ENCODE peak calls at places on chromosomes 13 and 19, in five cellular contexts. E is psoas muscle, G is fibroblast of villous mesenchyme, N is testis, B is fibroblast of lung. D is an unnamed sample.

GRCh38 chr13:113561417-113562084 is 23.0 kb upstream of the TFDP1 start:
- DNase-seq in E (no peak), G (no peak), N (peak), B (no peak), D (no peak)

GRCh38 chr13:24127116-24127631 is 33.3 kb upstream of the SPATA13 start:
- DNase-seq in E (no peak), G (no peak), N (no peak), B (no peak), D (peak)

GRCh38 chr13:25085125-25085742 is 10.7 kb upstream of the PABPC3 start:
- DNase-seq in E (no peak), G (peak), N (peak), B (peak), D (peak)

GRCh38 chr13:113338451-113338850 is 25.5 kb downstream of the GRTP1 start:
- DNase-seq in E (no peak), G (no peak), N (no peak), B (no peak), D (no peak)

GRCh38 chr13:46562581-46562980 is 9.6 kb downstream of the LRCH1 start:
- DNase-seq in E (no peak), G (no peak), N (no peak), B (no peak), D (no peak)

GRCh38 chr13:23461544-23461943 is 28.0 kb upstream of the SACS start:
- DNase-seq in E (no peak), G (no peak), N (no peak), B (no peak), D (no peak)

GRCh38 chr13:42396501-42396900 is 124.5 kb downstream of the AKAP11 start:
- DNase-seq in E (no peak), G (no peak), N (no peak), B (no peak), D (no peak)

GRCh38 chr19:33673996-33674395 is 52.2 kb downstream of the CHST8 start:
- DNase-seq in E (no peak), G (no peak), N (no peak), B (no peak), D (no peak)

GRCh38 chr19:36142496-36142895 is 2.6 kb downstream of the CAPNS1 start:
- DNase-seq in E (no peak), G (no peak), N (no peak), B (no peak), D (no peak)

GRCh38 chr19:48490980-48491792 is 20.4 kb downstream of the LMTK3 start:
- DNase-seq in E (no peak), G (no peak), N (no peak), B (no peak), D (no peak)

GRCh38 chr19:29873024-29873800 is 61.4 kb downstream of the CCNE1 start:
- DNase-seq in E (peak), G (peak), N (peak), B (peak), D (peak)

GRCh38 chr19:10679743-10680142 is 21.5 kb upstream of the QTRT1 start:
- DNase-seq in E (no peak), G (no peak), N (no peak), B (no peak), D (no peak)

GRCh38 chr19:35718345-35719041 is 690 bp downstream of the KMT2B start:
- DNase-seq in E (peak), G (peak), N (peak), B (no peak), D (peak)

GRCh38 chr19:40561947-40562346 is 14.7 kb upstream of the SHKBP1 start:
- DNase-seq in E (no peak), G (no peak), N (no peak), B (no peak), D (no peak)

GRCh38 chr19:5285311-5285710 is 55.3 kb downstream of the PTPRS start:
- DNase-seq in E (no peak), G (no peak), N (no peak), B (no peak), D (no peak)

GRCh38 chr13:80755925-80756324 is 415.0 kb upstream of the SPRY2 start:
- DNase-seq in E (no peak), G (no peak), N (no peak), B (peak), D (no peak)

GRCh38 chr13:23753523-23753922 is 135.7 kb downstream of the MIPEP start:
- DNase-seq in E (no peak), G (peak), N (no peak), B (peak), D (peak)

GRCh38 chr19:58381460-58382220 is 810 bp upstream of the ZNF837 start:
- DNase-seq in E (no peak), G (no peak), N (no peak), B (no peak), D (no peak)

GRCh38 chr13:99211421-99212035 is 10.9 kb downstream of the UBAC2 start:
- DNase-seq in E (no peak), G (no peak), N (no peak), B (no peak), D (no peak)

GRCh38 chr19:53908106-53908932 is 759 bp upstream of the CACNG7 start:
- DNase-seq in E (peak), G (peak), N (peak), B (peak), D (peak)

GRCh38 chr19:47778089-47778953 is at the start of gene SELENOW:
- DNase-seq in E (peak), G (peak), N (peak), B (peak), D (peak)

GRCh38 chr19:6318772-6319171 is 14.6 kb downstream of the ACER1 start:
- DNase-seq in E (no peak), G (no peak), N (no peak), B (no peak), D (peak)

GRCh38 chr13:31631071-31631470 is 108.3 kb upstream of the RXFP2 start:
- DNase-seq in E (no peak), G (no peak), N (no peak), B (no peak), D (no peak)

GRCh38 chr19:16116067-16116466 is 4.4 kb downstream of the RAB8A start:
- DNase-seq in E (no peak), G (no peak), N (no peak), B (no peak), D (no peak)

GRCh38 chr19:39409207-39409885 is 2.7 kb downstream of the ZFP36 start:
- DNase-seq in E (peak), G (peak), N (peak), B (no peak), D (no peak)

GRCh38 chr13:26658491-26658890 is 101.0 kb downstream of the WASF3 start:
- DNase-seq in E (no peak), G (no peak), N (no peak), B (no peak), D (no peak)

GRCh38 chr13:106865706-106866288 is 297.9 kb upstream of the ARGLU1 start:
- DNase-seq in E (no peak), G (no peak), N (no peak), B (no peak), D (no peak)

GRCh38 chr13:25571237-25571636 is 199.5 kb downstream of the ATP8A2 start:
- DNase-seq in E (no peak), G (no peak), N (no peak), B (no peak), D (no peak)

GRCh38 chr13:97366172-97366688 is 67.7 kb upstream of the RAP2A start:
- DNase-seq in E (no peak), G (no peak), N (no peak), B (peak), D (no peak)
- TF ChIP-seq CTCF in E (no peak), G (no peak), N (no peak), B (no peak), D (no peak)

DNA sequence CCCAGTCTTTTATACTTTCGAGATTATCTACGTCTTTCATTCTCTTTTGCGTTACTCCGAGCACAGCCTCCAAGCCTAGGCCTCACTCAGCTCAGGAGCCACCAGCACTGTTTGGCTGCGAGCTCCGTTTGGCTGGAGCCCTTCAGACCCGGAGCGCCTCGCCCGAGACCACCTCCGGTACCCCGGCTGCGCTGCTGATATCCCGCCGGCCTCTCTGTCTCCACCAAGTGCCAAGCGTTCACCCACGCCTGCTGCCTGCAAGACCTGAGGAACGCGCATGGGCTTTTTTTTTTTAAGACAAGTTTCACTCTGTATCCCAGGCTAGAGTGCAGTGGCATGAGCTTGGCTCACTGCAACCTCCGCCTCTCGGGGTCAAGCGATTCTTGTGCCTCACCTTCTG is 14.1 kb upstream of the ZNF177 start:
- DNase-seq in E (no peak), G (no peak), N (no peak), B (no peak), D (no peak)
- H3K4me3 ChIP-seq in E (no peak), G (no peak), N (no peak), B (no peak), D (no peak)

GRCh38 chr13:57557979-57558529 is 73.5 kb upstream of the PCDH17 start:
- DNase-seq in E (no peak), G (no peak), N (no peak), B (peak), D (no peak)
- TF ChIP-seq CTCF in E (no peak), G (no peak), N (peak), B (no peak), D (no peak)

GRCh38 chr19:18605196-18605545 is 1.4 kb downstream of the CRLF1 start:
- DNase-seq in E (no peak), G (no peak), N (no peak), B (no peak), D (no peak)
- H3K4me3 ChIP-seq in E (peak), G (no peak), N (no peak), B (no peak), D (no peak)

GRCh38 chr13:27665333-27665732 is 43.6 kb downstream of the POLR1D start:
- DNase-seq in E (no peak), G (peak), N (no peak), B (peak), D (peak)
- TF ChIP-seq CTCF in E (peak), G (peak), N (peak), B (peak), D (no peak)

GRCh38 chr19:575527-576506 is 3.4 kb downstream of the BSG start:
- DNase-seq in E (peak), G (peak), N (peak), B (peak), D (peak)
- H3K4me3 ChIP-seq in E (peak), G (peak), N (no peak), B (no peak), D (peak)

GRCh38 chr19:20254151-20254550 is 87.1 kb downstream of the ZNF486 start:
- DNase-seq in E (no peak), G (no peak), N (no peak), B (no peak), D (no peak)
- TF ChIP-seq CTCF in E (no peak), G (no peak), N (no peak), B (no peak), D (no peak)

DNA sequence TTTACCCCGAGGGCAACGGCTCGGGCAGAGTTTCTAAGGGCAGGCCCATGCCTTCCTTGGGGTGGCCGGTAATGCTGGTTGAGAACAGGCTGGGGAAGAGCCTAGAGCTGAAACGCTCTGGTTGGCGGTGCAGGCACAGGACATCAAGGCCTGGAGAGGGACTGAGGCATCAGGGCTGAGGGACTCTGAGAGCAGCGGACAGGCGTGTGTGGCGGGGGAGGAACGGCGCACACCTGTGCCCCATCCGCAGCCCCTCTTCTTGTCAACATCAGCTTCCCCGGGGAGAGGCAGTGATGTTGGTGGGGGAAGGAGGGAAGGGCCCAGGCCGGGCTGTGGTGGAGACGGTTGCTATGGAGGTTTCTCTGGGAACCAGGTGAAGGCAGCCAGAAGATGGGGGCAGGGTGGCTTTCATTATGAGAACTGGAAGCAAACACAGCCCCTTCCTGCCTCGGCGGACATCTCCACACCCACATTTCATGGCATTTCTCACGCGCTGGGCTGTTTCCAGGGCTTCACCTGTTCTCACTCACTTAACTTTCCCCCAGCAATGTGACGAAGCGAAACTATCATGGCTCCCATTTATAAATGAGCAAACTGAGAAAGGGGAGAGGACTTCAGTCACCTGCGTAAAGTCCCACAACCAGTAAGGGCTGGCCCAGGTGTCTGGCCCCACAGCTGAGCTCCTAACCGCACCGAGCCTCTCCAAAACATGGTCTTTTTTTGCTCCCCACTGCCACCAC is 8.2 kb upstream of the ATF5 start:
- DNase-seq in E (no peak), G (no peak), N (no peak), B (no peak), D (no peak)
- H3K4me3 ChIP-seq in E (no peak), G (no peak), N (no peak), B (no peak), D (no peak)

D was measured in cardiac fibroblast.